ENCODE peak calls at places on chromosomes 3 and 15, in seven cellular contexts. One of them, this sample, is unnamed.

GRCh38 chr15:75307778-75308390 is 25.2 kb downstream of the GOLGA6D start:
- DNase-seq in NCI-H2171 treated with DMSO at 0.1 percent for 48 hours: peak; percentile 57
- DNase-seq in memory B cell: no peak
- DNase-seq in EH: peak; percentile 20
- DNase-seq in ELR: peak; percentile 55
- DNase-seq in activated CD4-positive, alpha-beta T cell treated with anti-CD3 and anti-CD28 coated beads, Interleukin-2, amount 50 U/mL, for 24 hours: no peak
- DNase-seq in anterior cingulate cortex: no peak
- DNase-seq in this sample: peak; percentile 33

GRCh38 chr3:46710229-46710628 is 7.4 kb downstream of the PRSS50 start:
- DNase-seq in memory B cell: no peak
- DNase-seq in anterior cingulate cortex: no peak
- DNase-seq in activated CD4-positive, alpha-beta T cell treated with anti-CD3 and anti-CD28 coated beads, Interleukin-2, amount 50 U/mL, for 24 hours: no peak
- DNase-seq in EH: no peak
- DNase-seq in NCI-H2171 treated with DMSO at 0.1 percent for 48 hours: no peak
- DNase-seq in ELR: no peak
- DNase-seq in this sample: no peak

GRCh38 chr3:129618901-129619671 is 12.6 kb upstream of the PLXND1 start:
- DNase-seq in memory B cell: no peak
- DNase-seq in anterior cingulate cortex: no peak
- DNase-seq in NCI-H2171 treated with DMSO at 0.1 percent for 48 hours: no peak
- DNase-seq in activated CD4-positive, alpha-beta T cell treated with anti-CD3 and anti-CD28 coated beads, Interleukin-2, amount 50 U/mL, for 24 hours: no peak
- DNase-seq in EH: no peak
- DNase-seq in ELR: peak; percentile 26
- DNase-seq in this sample: no peak

GRCh38 chr15:101318810-101319200 is 23.8 kb upstream of the SNRPA1 start:
- DNase-seq in memory B cell: no peak
- DNase-seq in activated CD4-positive, alpha-beta T cell treated with anti-CD3 and anti-CD28 coated beads, Interleukin-2, amount 50 U/mL, for 24 hours: no peak
- DNase-seq in NCI-H2171 treated with DMSO at 0.1 percent for 48 hours: no peak
- DNase-seq in ELR: no peak
- DNase-seq in anterior cingulate cortex: no peak
- DNase-seq in EH: no peak
- DNase-seq in this sample: no peak

GRCh38 chr15:98009169-98009568 is 48.7 kb downstream of the ARRDC4 start:
- DNase-seq in NCI-H2171 treated with DMSO at 0.1 percent for 48 hours: no peak
- DNase-seq in anterior cingulate cortex: no peak
- DNase-seq in activated CD4-positive, alpha-beta T cell treated with anti-CD3 and anti-CD28 coated beads, Interleukin-2, amount 50 U/mL, for 24 hours: no peak
- DNase-seq in EH: peak; percentile 13
- DNase-seq in ELR: no peak
- DNase-seq in memory B cell: no peak
- DNase-seq in this sample: no peak

GRCh38 chr3:129645291-129645690 is 38.8 kb upstream of the PLXND1 start:
- DNase-seq in activated CD4-positive, alpha-beta T cell treated with anti-CD3 and anti-CD28 coated beads, Interleukin-2, amount 50 U/mL, for 24 hours: no peak
- DNase-seq in NCI-H2171 treated with DMSO at 0.1 percent for 48 hours: no peak
- DNase-seq in anterior cingulate cortex: no peak
- DNase-seq in EH: no peak
- DNase-seq in memory B cell: no peak
- DNase-seq in ELR: no peak
- DNase-seq in this sample: no peak

GRCh38 chr3:38996193-38996592 is 55.6 kb downstream of the SCN11A start:
- DNase-seq in EH: peak; percentile 71
- DNase-seq in anterior cingulate cortex: no peak
- DNase-seq in ELR: no peak
- DNase-seq in NCI-H2171 treated with DMSO at 0.1 percent for 48 hours: no peak
- DNase-seq in memory B cell: no peak
- DNase-seq in activated CD4-positive, alpha-beta T cell treated with anti-CD3 and anti-CD28 coated beads, Interleukin-2, amount 50 U/mL, for 24 hours: no peak
- DNase-seq in this sample: no peak

GRCh38 chr3:88267847-88268246 is 118.1 kb downstream of the C3orf38 start:
- DNase-seq in EH: no peak
- DNase-seq in anterior cingulate cortex: no peak
- DNase-seq in memory B cell: no peak
- DNase-seq in NCI-H2171 treated with DMSO at 0.1 percent for 48 hours: no peak
- DNase-seq in activated CD4-positive, alpha-beta T cell treated with anti-CD3 and anti-CD28 coated beads, Interleukin-2, amount 50 U/mL, for 24 hours: no peak
- DNase-seq in ELR: no peak
- DNase-seq in this sample: no peak

GRCh38 chr3:70249509-70250160 is 62.8 kb downstream of the MDFIC2 start:
- DNase-seq in EH: no peak
- DNase-seq in ELR: peak; percentile 13
- DNase-seq in activated CD4-positive, alpha-beta T cell treated with anti-CD3 and anti-CD28 coated beads, Interleukin-2, amount 50 U/mL, for 24 hours: no peak
- DNase-seq in anterior cingulate cortex: no peak
- DNase-seq in NCI-H2171 treated with DMSO at 0.1 percent for 48 hours: no peak
- DNase-seq in memory B cell: no peak
- DNase-seq in this sample: no peak

GRCh38 chr15:85865070-85865684 is 70.5 kb upstream of the KLHL25 start:
- DNase-seq in memory B cell: no peak
- DNase-seq in anterior cingulate cortex: peak; percentile 28
- DNase-seq in activated CD4-positive, alpha-beta T cell treated with anti-CD3 and anti-CD28 coated beads, Interleukin-2, amount 50 U/mL, for 24 hours: no peak
- DNase-seq in NCI-H2171 treated with DMSO at 0.1 percent for 48 hours: peak; percentile 88
- DNase-seq in ELR: peak; percentile 56
- DNase-seq in EH: peak; percentile 43
- DNase-seq in this sample: no peak

GRCh38 chr3:57544181-57545125 is at the start of gene DNAH12:
- DNase-seq in EH: peak; percentile 23
- DNase-seq in memory B cell: no peak
- DNase-seq in anterior cingulate cortex: no peak
- DNase-seq in NCI-H2171 treated with DMSO at 0.1 percent for 48 hours: peak; percentile 61
- DNase-seq in ELR: peak; percentile 50
- DNase-seq in activated CD4-positive, alpha-beta T cell treated with anti-CD3 and anti-CD28 coated beads, Interleukin-2, amount 50 U/mL, for 24 hours: no peak
- DNase-seq in this sample: peak; percentile 23

GRCh38 chr3:123202451-123202850 is 708 bp downstream of the SEC22A start:
- DNase-seq in EH: peak; percentile 4
- DNase-seq in memory B cell: peak; percentile 14
- DNase-seq in NCI-H2171 treated with DMSO at 0.1 percent for 48 hours: peak; percentile 75
- DNase-seq in activated CD4-positive, alpha-beta T cell treated with anti-CD3 and anti-CD28 coated beads, Interleukin-2, amount 50 U/mL, for 24 hours: no peak
- DNase-seq in anterior cingulate cortex: no peak
- DNase-seq in ELR: peak; percentile 20
- DNase-seq in this sample: no peak

GRCh38 chr3:158727499-158728377 is 4.5 kb downstream of the RARRES1 start:
- DNase-seq in activated CD4-positive, alpha-beta T cell treated with anti-CD3 and anti-CD28 coated beads, Interleukin-2, amount 50 U/mL, for 24 hours: peak; percentile 37
- DNase-seq in EH: peak; percentile 74
- DNase-seq in ELR: peak; percentile 85
- DNase-seq in memory B cell: peak; percentile 27
- DNase-seq in anterior cingulate cortex: peak; percentile 42
- DNase-seq in NCI-H2171 treated with DMSO at 0.1 percent for 48 hours: peak; percentile 54
- DNase-seq in this sample: peak; percentile 71

GRCh38 chr3:136893848-136894443 is 31.9 kb downstream of the NCK1 start:
- DNase-seq in EH: peak; percentile 78
- DNase-seq in NCI-H2171 treated with DMSO at 0.1 percent for 48 hours: no peak
- DNase-seq in ELR: peak; percentile 88
- DNase-seq in memory B cell: no peak
- DNase-seq in activated CD4-positive, alpha-beta T cell treated with anti-CD3 and anti-CD28 coated beads, Interleukin-2, amount 50 U/mL, for 24 hours: no peak
- DNase-seq in anterior cingulate cortex: no peak
- DNase-seq in this sample: no peak

GRCh38 chr3:150372320-150373118 is 35.6 kb upstream of the TSC22D2 start:
- DNase-seq in anterior cingulate cortex: no peak
- DNase-seq in NCI-H2171 treated with DMSO at 0.1 percent for 48 hours: no peak
- DNase-seq in EH: peak; percentile 62
- DNase-seq in ELR: peak; percentile 51
- DNase-seq in memory B cell: no peak
- DNase-seq in activated CD4-positive, alpha-beta T cell treated with anti-CD3 and anti-CD28 coated beads, Interleukin-2, amount 50 U/mL, for 24 hours: no peak
- DNase-seq in this sample: no peak

GRCh38 chr3:129018751-129019150 is 17.6 kb downstream of the EFCC1 start:
- DNase-seq in ELR: no peak
- DNase-seq in EH: no peak
- DNase-seq in NCI-H2171 treated with DMSO at 0.1 percent for 48 hours: no peak
- DNase-seq in memory B cell: no peak
- DNase-seq in anterior cingulate cortex: no peak
- DNase-seq in activated CD4-positive, alpha-beta T cell treated with anti-CD3 and anti-CD28 coated beads, Interleukin-2, amount 50 U/mL, for 24 hours: no peak
- DNase-seq in this sample: no peak

GRCh38 chr3:141076026-141076797 is 25.1 kb downstream of the SPSB4 start:
- DNase-seq in memory B cell: no peak
- DNase-seq in ELR: no peak
- DNase-seq in EH: no peak
- DNase-seq in NCI-H2171 treated with DMSO at 0.1 percent for 48 hours: no peak
- DNase-seq in activated CD4-positive, alpha-beta T cell treated with anti-CD3 and anti-CD28 coated beads, Interleukin-2, amount 50 U/mL, for 24 hours: no peak
- DNase-seq in anterior cingulate cortex: no peak
- DNase-seq in this sample: no peak

GRCh38 chr3:127027811-127028548 is 45.1 kb downstream of the PLXNA1 start:
- DNase-seq in ELR: no peak
- DNase-seq in NCI-H2171 treated with DMSO at 0.1 percent for 48 hours: no peak
- DNase-seq in EH: no peak
- DNase-seq in activated CD4-positive, alpha-beta T cell treated with anti-CD3 and anti-CD28 coated beads, Interleukin-2, amount 50 U/mL, for 24 hours: no peak
- DNase-seq in memory B cell: no peak
- DNase-seq in anterior cingulate cortex: no peak
- DNase-seq in this sample: no peak

GRCh38 chr3:20573175-20573574 is 387.2 kb upstream of the SGO1 start:
- DNase-seq in anterior cingulate cortex: no peak
- DNase-seq in NCI-H2171 treated with DMSO at 0.1 percent for 48 hours: no peak
- DNase-seq in activated CD4-positive, alpha-beta T cell treated with anti-CD3 and anti-CD28 coated beads, Interleukin-2, amount 50 U/mL, for 24 hours: no peak
- DNase-seq in ELR: peak; percentile 66
- DNase-seq in EH: peak; percentile 91
- DNase-seq in memory B cell: no peak
- DNase-seq in this sample: no peak

GRCh38 chr3:113607219-113607596 is 74.9 kb downstream of the SIDT1 start:
- DNase-seq in EH: no peak
- DNase-seq in activated CD4-positive, alpha-beta T cell treated with anti-CD3 and anti-CD28 coated beads, Interleukin-2, amount 50 U/mL, for 24 hours: no peak
- DNase-seq in anterior cingulate cortex: no peak
- DNase-seq in memory B cell: no peak
- DNase-seq in NCI-H2171 treated with DMSO at 0.1 percent for 48 hours: no peak
- DNase-seq in ELR: no peak
- DNase-seq in this sample: no peak

GRCh38 chr15:69951511-69952209 is 146.1 kb downstream of the TLE3 start:
- DNase-seq in ELR: peak; percentile 13
- DNase-seq in anterior cingulate cortex: no peak
- DNase-seq in NCI-H2171 treated with DMSO at 0.1 percent for 48 hours: no peak
- DNase-seq in EH: no peak
- DNase-seq in memory B cell: no peak
- DNase-seq in activated CD4-positive, alpha-beta T cell treated with anti-CD3 and anti-CD28 coated beads, Interleukin-2, amount 50 U/mL, for 24 hours: no peak
- DNase-seq in this sample: no peak

GRCh38 chr3:101155828-101156227 is 162.6 kb upstream of the ABI3BP start:
- DNase-seq in ELR: no peak
- DNase-seq in anterior cingulate cortex: no peak
- DNase-seq in memory B cell: no peak
- DNase-seq in activated CD4-positive, alpha-beta T cell treated with anti-CD3 and anti-CD28 coated beads, Interleukin-2, amount 50 U/mL, for 24 hours: no peak
- DNase-seq in NCI-H2171 treated with DMSO at 0.1 percent for 48 hours: no peak
- DNase-seq in EH: no peak
- DNase-seq in this sample: no peak

GRCh38 chr15:68055224-68055705 is 1.1 kb downstream of the PIAS1 start:
- DNase-seq in NCI-H2171 treated with DMSO at 0.1 percent for 48 hours: peak; percentile 63
- DNase-seq in memory B cell: peak; percentile 39
- DNase-seq in EH: peak; percentile 67
- DNase-seq in activated CD4-positive, alpha-beta T cell treated with anti-CD3 and anti-CD28 coated beads, Interleukin-2, amount 50 U/mL, for 24 hours: peak; percentile 70
- DNase-seq in anterior cingulate cortex: no peak
- DNase-seq in ELR: peak; percentile 75
- DNase-seq in this sample: peak; percentile 37

GRCh38 chr3:100179692-100180349 is 65.5 kb upstream of the FILIP1L start:
- DNase-seq in EH: no peak
- DNase-seq in anterior cingulate cortex: no peak
- DNase-seq in memory B cell: no peak
- DNase-seq in activated CD4-positive, alpha-beta T cell treated with anti-CD3 and anti-CD28 coated beads, Interleukin-2, amount 50 U/mL, for 24 hours: no peak
- DNase-seq in NCI-H2171 treated with DMSO at 0.1 percent for 48 hours: no peak
- DNase-seq in ELR: no peak
- DNase-seq in this sample: no peak

GRCh38 chr3:184553385-184553784 is 8.2 kb upstream of the EPHB3 start:
- DNase-seq in anterior cingulate cortex: peak; percentile 58
- DNase-seq in ELR: no peak
- DNase-seq in activated CD4-positive, alpha-beta T cell treated with anti-CD3 and anti-CD28 coated beads, Interleukin-2, amount 50 U/mL, for 24 hours: no peak
- DNase-seq in NCI-H2171 treated with DMSO at 0.1 percent for 48 hours: no peak
- DNase-seq in EH: no peak
- DNase-seq in memory B cell: no peak
- DNase-seq in this sample: no peak

GRCh38 chr3:127697531-127698240 is 24.9 kb downstream of the ABTB1 start:
- DNase-seq in memory B cell: peak; percentile 52
- DNase-seq in ELR: peak; percentile 84
- DNase-seq in NCI-H2171 treated with DMSO at 0.1 percent for 48 hours: peak; percentile 95
- DNase-seq in activated CD4-positive, alpha-beta T cell treated with anti-CD3 and anti-CD28 coated beads, Interleukin-2, amount 50 U/mL, for 24 hours: no peak
- DNase-seq in EH: peak; percentile 86
- DNase-seq in anterior cingulate cortex: peak; percentile 75
- DNase-seq in this sample: peak; percentile 49

GRCh38 chr3:150793641-150794040 is 30.7 kb upstream of the SIAH2 start:
- DNase-seq in memory B cell: no peak
- DNase-seq in activated CD4-positive, alpha-beta T cell treated with anti-CD3 and anti-CD28 coated beads, Interleukin-2, amount 50 U/mL, for 24 hours: no peak
- DNase-seq in ELR: no peak
- DNase-seq in EH: no peak
- DNase-seq in anterior cingulate cortex: no peak
- DNase-seq in NCI-H2171 treated with DMSO at 0.1 percent for 48 hours: no peak
- DNase-seq in this sample: no peak

GRCh38 chr3:61847784-61848462 is 286.6 kb downstream of the PTPRG start:
- DNase-seq in activated CD4-positive, alpha-beta T cell treated with anti-CD3 and anti-CD28 coated beads, Interleukin-2, amount 50 U/mL, for 24 hours: no peak
- DNase-seq in memory B cell: no peak
- DNase-seq in NCI-H2171 treated with DMSO at 0.1 percent for 48 hours: no peak
- DNase-seq in EH: peak; percentile 48
- DNase-seq in ELR: no peak
- DNase-seq in anterior cingulate cortex: no peak
- DNase-seq in this sample: no peak

This sample was measured in HL-60.